ENCODE peak calls at places on chromosomes 3 and 15, in four cellular contexts. P is IMR-90, I is H9, A is H1. J is an unnamed sample.

GRCh38 chr3:171206283-171206682 is 179.8 kb upstream of the SLC2A2 start:
- DNase-seq in I (peak; percentile 71), A (no peak), P (no peak), J (peak; percentile 85)

GRCh38 chr15:88018865-88019626 is 237.5 kb downstream of the NTRK3 start:
- DNase-seq in P (no peak), I (no peak), A (no peak), J (peak; percentile 31)

GRCh38 chr15:100572362-100572983 is 29.5 kb downstream of the LINS1 start:
- DNase-seq in I (no peak), A (no peak), P (peak; percentile 23), J (no peak)

GRCh38 chr3:184832903-184833302 is 20.9 kb downstream of the VPS8 start:
- DNase-seq in P (no peak), A (no peak), I (no peak), J (no peak)

GRCh38 chr3:31370681-31371080 is 162.0 kb upstream of the STT3B start:
- DNase-seq in A (no peak), P (no peak), I (no peak), J (no peak)

GRCh38 chr15:22979069-22979698 is 984 bp downstream of the CYFIP1 start:
- DNase-seq in P (peak; percentile 42), A (peak; percentile 69), I (peak; percentile 58), J (peak; percentile 55)

GRCh38 chr3:41638381-41638780 is 323.5 kb downstream of the ULK4 start:
- DNase-seq in P (no peak), A (no peak), I (no peak), J (no peak)

GRCh38 chr3:171788546-171789351 is 21.5 kb downstream of the PLD1 start:
- DNase-seq in A (no peak), P (peak; percentile 94), I (no peak), J (peak; percentile 31)

GRCh38 chr15:96428742-96429141 is 98.2 kb downstream of the NR2F2 start:
- DNase-seq in A (no peak), I (no peak), P (peak; percentile 96), J (peak; percentile 34)

GRCh38 chr15:64096486-64097431 is 977 bp downstream of the SNX1 start:
- DNase-seq in P (peak; percentile 43), A (no peak), I (no peak), J (peak; percentile 52)

GRCh38 chr15:26102988-26103387 is 239.9 kb upstream of the ATP10A start:
- DNase-seq in P (peak; percentile 16), A (peak; percentile 42), I (no peak), J (no peak)

GRCh38 chr3:186239321-186239720 is 122.7 kb downstream of the DGKG start:
- DNase-seq in A (no peak), P (no peak), I (peak; percentile 66), J (peak; percentile 87)

GRCh38 chr15:39426552-39427532 is 154.0 kb upstream of the THBS1 start:
- DNase-seq in P (peak; percentile 84), I (no peak), A (no peak), J (no peak)

GRCh38 chr3:123071146-123071545 is 4.3 kb downstream of the PDIA5 start:
- DNase-seq in P (peak; percentile 51), I (peak; percentile 53), A (no peak), J (peak; percentile 82)

GRCh38 chr3:120272294-120272693 is 12.7 kb downstream of the GPR156 start:
- DNase-seq in P (no peak), A (no peak), I (no peak), J (no peak)

GRCh38 chr3:159996018-159996417 is 7.4 kb downstream of the IL12A start:
- DNase-seq in P (peak; percentile 67), I (no peak), A (no peak), J (no peak)

GRCh38 chr3:32340039-32340438 is 51.6 kb upstream of the CMTM7 start:
- DNase-seq in P (peak; percentile 35), I (no peak), A (no peak), J (peak; percentile 80)

GRCh38 chr15:49808341-49808740 is 187.5 kb downstream of the DTWD1 start:
- DNase-seq in P (no peak), A (no peak), I (no peak), J (no peak)

GRCh38 chr3:180421221-180421620 is 180.7 kb upstream of the TTC14 start:
- DNase-seq in I (no peak), A (no peak), P (peak; percentile 18), J (peak; percentile 1)

GRCh38 chr3:49673131-49673714 is 928 bp upstream of the APEH start:
- DNase-seq in I (no peak), P (no peak), A (no peak), J (peak; percentile 51)

GRCh38 chr3:65534825-65535224 is 503.9 kb downstream of the MAGI1 start:
- DNase-seq in P (no peak), A (no peak), I (no peak), J (no peak)

GRCh38 chr3:61903931-61904657 is 342.7 kb downstream of the PTPRG start:
- DNase-seq in A (no peak), P (peak; percentile 37), I (no peak), J (no peak)

GRCh38 chr3:126557415-126557745 is 1.4 kb downstream of the C3orf22 start:
- DNase-seq in P (no peak), I (peak; percentile 22), A (peak; percentile 39), J (no peak)

GRCh38 chr3:196997311-196997710 is 28.7 kb upstream of the PIGZ start:
- DNase-seq in A (no peak), I (peak; percentile 22), P (no peak), J (no peak)

GRCh38 chr15:87489902-87490301 is 766.6 kb downstream of the NTRK3 start:
- DNase-seq in A (no peak), P (no peak), I (no peak), J (no peak)

GRCh38 chr15:100277087-100277855 is 64.5 kb downstream of the ADAMTS17 start:
- DNase-seq in I (no peak), P (no peak), A (no peak), J (no peak)

GRCh38 chr3:144039661-144040060 is 68.0 kb downstream of the DIPK2A start:
- DNase-seq in P (peak; percentile 38), I (no peak), A (no peak), J (no peak)

GRCh38 chr15:22810735-22811338 is 24.4 kb downstream of the NIPA1 start:
- DNase-seq in A (no peak), P (peak; percentile 28), I (no peak), J (no peak)

GRCh38 chr3:40771112-40771511 is 246.4 kb downstream of the ZNF621 start:
- DNase-seq in A (no peak), P (no peak), I (no peak), J (no peak)

GRCh38 chr3:195173696-195174095 is 97.3 kb downstream of the XXYLT1 start:
- DNase-seq in P (no peak), A (no peak), I (no peak), J (no peak)

GRCh38 chr3:155334897-155335883 is 41.7 kb upstream of the STRIT1 start:
- DNase-seq in I (no peak), A (no peak), P (no peak), J (peak; percentile 46)

GRCh38 chr3:56366641-56366984 is 101.7 kb downstream of the ERC2 start:
- DNase-seq in A (no peak), P (no peak), I (no peak), J (no peak)

GRCh38 chr3:47984089-47984759 is 32.0 kb downstream of the MAP4 start:
- DNase-seq in A (no peak), P (peak; percentile 85), I (no peak), J (peak; percentile 31)

GRCh38 chr3:109818081-109818480 is 480.7 kb upstream of the DPPA4 start:
- DNase-seq in A (no peak), I (no peak), P (no peak), J (no peak)

GRCh38 chr15:55780292-55780691 is 37.3 kb upstream of the PRTG start:
- DNase-seq in I (no peak), P (no peak), A (no peak), J (no peak)

GRCh38 chr3:46334911-46335478 is 18.9 kb upstream of the CCR2 start:
- DNase-seq in P (peak; percentile 22), I (no peak), A (no peak), J (no peak)

GRCh38 chr3:188280627-188281026 is 126.7 kb downstream of the LPP start:
- DNase-seq in A (no peak), I (no peak), P (peak; percentile 33), J (no peak)

GRCh38 chr3:188282871-188283270 is 128.9 kb downstream of the LPP start:
- DNase-seq in I (no peak), A (no peak), P (no peak), J (no peak)

GRCh38 chr3:188278717-188279324 is 124.9 kb downstream of the LPP start:
- DNase-seq in A (no peak), I (no peak), P (no peak), J (no peak)

GRCh38 chr3:188276366-188276765 is 122.4 kb downstream of the LPP start:
- DNase-seq in I (no peak), A (no peak), P (no peak), J (no peak)

DNA sequence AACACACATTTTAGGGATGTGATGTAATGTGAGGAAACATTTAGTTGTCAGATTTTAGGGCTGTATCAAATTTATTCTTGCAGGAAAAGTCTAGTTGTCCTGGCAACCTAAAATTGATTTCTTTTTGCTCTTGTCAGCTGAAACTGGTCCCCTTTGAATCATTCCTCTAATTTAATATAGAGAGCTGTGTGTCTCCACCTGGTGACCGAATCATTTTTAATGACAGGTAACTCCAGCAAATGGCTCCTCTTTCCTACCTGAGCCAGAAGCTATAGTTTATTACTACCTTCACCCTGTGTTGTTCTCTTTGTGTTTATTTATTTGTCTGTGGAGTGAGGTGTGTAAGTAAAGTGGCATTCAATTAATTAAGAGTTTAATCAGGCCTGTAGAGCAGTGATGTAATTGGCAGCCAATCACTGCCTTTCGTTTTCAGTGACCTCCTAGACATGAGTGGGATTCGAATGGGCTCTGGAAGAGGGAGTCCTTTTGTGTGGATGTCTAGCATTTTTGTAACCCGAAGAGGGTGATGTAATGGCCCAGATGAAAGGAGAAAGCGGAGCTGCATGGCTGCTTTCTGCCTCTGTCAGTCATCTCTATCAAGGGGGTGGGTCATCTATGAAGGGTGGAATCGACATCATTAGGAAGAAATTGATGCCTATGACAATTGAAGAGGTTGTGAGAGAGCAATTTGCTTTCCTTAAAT is 125.9 kb downstream of the LPP start:
- DNase-seq in I (no peak), P (peak; percentile 49), A (no peak), J (peak; percentile 64)
- H3K27ac ChIP-seq in I (no peak overlapping the region), P (no peak overlapping the region), A (no peak overlapping the region), J (no peak overlapping the region)

DNA sequence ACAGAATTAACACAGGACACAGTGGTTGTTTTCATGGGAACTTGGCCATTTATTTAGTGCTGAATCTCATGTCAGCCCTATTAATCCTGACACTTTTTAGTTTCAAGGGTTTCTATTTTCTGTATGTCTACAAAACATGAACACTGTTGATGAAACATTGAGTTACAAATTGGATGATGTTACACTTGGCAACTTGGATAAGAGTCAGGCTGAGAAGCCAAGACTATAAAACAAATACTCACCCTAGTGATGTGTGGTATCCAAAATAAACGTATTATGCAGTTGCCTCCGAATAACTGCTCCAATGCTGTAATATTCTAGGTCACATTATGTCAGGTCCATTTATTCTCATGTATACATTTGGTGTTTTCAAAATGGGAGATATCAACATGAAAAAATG is 349.6 kb downstream of the ZIC1 start:
- DNase-seq in P (no peak), I (no peak), A (no peak), J (no peak)
- H4K5ac ChIP-seq in P (no peak overlapping the region), I (no peak overlapping the region), A (no peak overlapping the region), J (no peak overlapping the region)

DNA sequence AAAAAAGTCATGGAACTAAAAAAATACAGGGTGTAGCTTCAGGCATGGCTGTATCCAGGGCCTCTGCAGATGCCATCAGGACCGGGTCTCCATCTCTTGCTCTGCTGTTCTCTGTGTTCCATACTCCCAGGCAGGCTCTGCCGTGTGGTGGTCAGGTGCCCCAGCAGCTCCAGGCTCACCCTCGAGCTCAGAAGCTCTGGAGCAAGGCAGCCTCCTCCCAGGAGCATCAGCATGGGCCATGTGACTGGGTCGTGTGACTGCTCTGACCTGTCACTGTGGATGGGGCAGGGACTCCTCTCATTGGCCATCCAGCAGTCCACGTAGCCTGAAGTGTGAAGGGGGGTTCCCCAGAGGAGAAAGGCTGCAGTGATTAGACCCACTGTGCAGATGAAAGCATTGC is 8.5 kb downstream of the FBLN2 start:
- DNase-seq in A (no peak), P (no peak), I (no peak), J (no peak)
- H2BK15ac ChIP-seq in A (no peak overlapping the region), P (no peak overlapping the region), I (no peak overlapping the region), J (no peak overlapping the region)

GRCh38 chr3:188202358-188203138 is 48.6 kb downstream of the LPP start:
- DNase-seq in I (peak; percentile 63), P (no peak), A (no peak), J (peak; percentile 77)
- H3K27ac ChIP-seq in I (no peak overlapping the region), P (no peak overlapping the region), A (no peak overlapping the region), J (no peak overlapping the region)

J was measured in mesendoderm.